ENCODE peak calls at places on chromosome 7, in ten cellular contexts. One of them, this sample, is unnamed.
A peak's percentile ranks its signal among the peaks of the same experiment; 100 is the strongest.

GRCh38 chr7:31487476-31487875 is 26.4 kb upstream of the ITPRID1 start:
- DNase-seq in fibroblast of pulmonary artery: no peak
- DNase-seq in CD8-positive, alpha-beta T cell: no peak
- DNase-seq in SJCRH30: no peak
- DNase-seq in SK-N-SH: no peak
- DNase-seq in HT-29: no peak
- DNase-seq in cardiac muscle cell: no peak
- DNase-seq in stimulated activated naive CD8-positive, alpha-beta T cell treated with anti-CD3 and anti-CD28 coated beads, Interleukin-15, amount 100 ng/mL, for 72 hours: no peak
- DNase-seq in Calu3: no peak
- DNase-seq in gastrocnemius medialis: no peak
- DNase-seq in this sample: no peak

GRCh38 chr7:51085034-51085692 is 231.4 kb downstream of the COBL start:
- DNase-seq in fibroblast of pulmonary artery: no peak
- DNase-seq in CD8-positive, alpha-beta T cell: no peak
- DNase-seq in SJCRH30: no peak
- DNase-seq in SK-N-SH: no peak
- DNase-seq in HT-29: no peak
- DNase-seq in cardiac muscle cell: no peak
- DNase-seq in stimulated activated naive CD8-positive, alpha-beta T cell treated with anti-CD3 and anti-CD28 coated beads, Interleukin-15, amount 100 ng/mL, for 72 hours: no peak
- DNase-seq in Calu3: no peak
- DNase-seq in gastrocnemius medialis: no peak
- DNase-seq in this sample: no peak

GRCh38 chr7:85153715-85154114 is 33.1 kb downstream of the SEMA3D start:
- DNase-seq in fibroblast of pulmonary artery: no peak
- DNase-seq in CD8-positive, alpha-beta T cell: no peak
- DNase-seq in SJCRH30: no peak
- DNase-seq in SK-N-SH: no peak
- DNase-seq in HT-29: no peak
- DNase-seq in cardiac muscle cell: no peak
- DNase-seq in stimulated activated naive CD8-positive, alpha-beta T cell treated with anti-CD3 and anti-CD28 coated beads, Interleukin-15, amount 100 ng/mL, for 72 hours: no peak
- DNase-seq in Calu3: no peak
- DNase-seq in gastrocnemius medialis: no peak
- DNase-seq in this sample: no peak

GRCh38 chr7:32093415-32094408 is 23.5 kb upstream of the PDE1C start:
- DNase-seq in fibroblast of pulmonary artery: peak; percentile 89
- DNase-seq in CD8-positive, alpha-beta T cell: no peak
- DNase-seq in SJCRH30: no peak
- DNase-seq in SK-N-SH: no peak
- DNase-seq in HT-29: no peak
- DNase-seq in cardiac muscle cell: peak; percentile 98
- DNase-seq in stimulated activated naive CD8-positive, alpha-beta T cell treated with anti-CD3 and anti-CD28 coated beads, Interleukin-15, amount 100 ng/mL, for 72 hours: no peak
- DNase-seq in Calu3: peak; percentile 54
- DNase-seq in gastrocnemius medialis: no peak
- DNase-seq in this sample: peak; percentile 28

GRCh38 chr7:148962515-148962822 is 65.8 kb downstream of the PDIA4 start:
- DNase-seq in fibroblast of pulmonary artery: no peak
- DNase-seq in CD8-positive, alpha-beta T cell: no peak
- DNase-seq in SJCRH30: no peak
- DNase-seq in SK-N-SH: no peak
- DNase-seq in HT-29: no peak
- DNase-seq in cardiac muscle cell: no peak
- DNase-seq in stimulated activated naive CD8-positive, alpha-beta T cell treated with anti-CD3 and anti-CD28 coated beads, Interleukin-15, amount 100 ng/mL, for 72 hours: no peak
- DNase-seq in Calu3: no peak
- DNase-seq in gastrocnemius medialis: no peak
- DNase-seq in this sample: no peak

GRCh38 chr7:112790651-112790973 is 419 bp upstream of the TMEM168 start:
- DNase-seq in fibroblast of pulmonary artery: no peak
- DNase-seq in CD8-positive, alpha-beta T cell: no peak
- DNase-seq in SJCRH30: no peak
- DNase-seq in SK-N-SH: no peak
- DNase-seq in HT-29: no peak
- DNase-seq in cardiac muscle cell: no peak
- DNase-seq in stimulated activated naive CD8-positive, alpha-beta T cell treated with anti-CD3 and anti-CD28 coated beads, Interleukin-15, amount 100 ng/mL, for 72 hours: no peak
- DNase-seq in Calu3: no peak
- DNase-seq in gastrocnemius medialis: no peak
- DNase-seq in this sample: no peak

GRCh38 chr7:48759431-48760080 is 164.8 kb upstream of the CDC14C start:
- DNase-seq in fibroblast of pulmonary artery: no peak
- DNase-seq in CD8-positive, alpha-beta T cell: no peak
- DNase-seq in SJCRH30: no peak
- DNase-seq in SK-N-SH: no peak
- DNase-seq in HT-29: no peak
- DNase-seq in cardiac muscle cell: no peak
- DNase-seq in stimulated activated naive CD8-positive, alpha-beta T cell treated with anti-CD3 and anti-CD28 coated beads, Interleukin-15, amount 100 ng/mL, for 72 hours: no peak
- DNase-seq in Calu3: no peak
- DNase-seq in gastrocnemius medialis: no peak
- DNase-seq in this sample: no peak

GRCh38 chr7:115230882-115231508 is 309.1 kb downstream of the MDFIC start:
- DNase-seq in fibroblast of pulmonary artery: peak; percentile 95
- DNase-seq in CD8-positive, alpha-beta T cell: no peak
- DNase-seq in SJCRH30: peak; percentile 26
- DNase-seq in SK-N-SH: no peak
- DNase-seq in HT-29: peak; percentile 98
- DNase-seq in cardiac muscle cell: peak; percentile 91
- DNase-seq in stimulated activated naive CD8-positive, alpha-beta T cell treated with anti-CD3 and anti-CD28 coated beads, Interleukin-15, amount 100 ng/mL, for 72 hours: peak; percentile 3
- DNase-seq in Calu3: peak; percentile 32
- DNase-seq in gastrocnemius medialis: no peak
- DNase-seq in this sample: no peak

GRCh38 chr7:134991469-134992339 is 5.4 kb downstream of the AGBL3 start:
- DNase-seq in fibroblast of pulmonary artery: peak; percentile 25
- DNase-seq in CD8-positive, alpha-beta T cell: no peak
- DNase-seq in SJCRH30: no peak
- DNase-seq in SK-N-SH: no peak
- DNase-seq in HT-29: peak; percentile 51
- DNase-seq in cardiac muscle cell: peak; percentile 27
- DNase-seq in stimulated activated naive CD8-positive, alpha-beta T cell treated with anti-CD3 and anti-CD28 coated beads, Interleukin-15, amount 100 ng/mL, for 72 hours: no peak
- DNase-seq in Calu3: peak; percentile 31
- DNase-seq in gastrocnemius medialis: no peak
- DNase-seq in this sample: no peak

GRCh38 chr7:49308787-49309186 is 384.4 kb downstream of the CDC14C start:
- DNase-seq in fibroblast of pulmonary artery: no peak
- DNase-seq in CD8-positive, alpha-beta T cell: no peak
- DNase-seq in SJCRH30: no peak
- DNase-seq in SK-N-SH: no peak
- DNase-seq in HT-29: no peak
- DNase-seq in cardiac muscle cell: no peak
- DNase-seq in stimulated activated naive CD8-positive, alpha-beta T cell treated with anti-CD3 and anti-CD28 coated beads, Interleukin-15, amount 100 ng/mL, for 72 hours: no peak
- DNase-seq in Calu3: no peak
- DNase-seq in gastrocnemius medialis: no peak
- DNase-seq in this sample: no peak

GRCh38 chr7:13731643-13732042 is 257.8 kb downstream of the ETV1 start:
- DNase-seq in fibroblast of pulmonary artery: no peak
- DNase-seq in CD8-positive, alpha-beta T cell: no peak
- DNase-seq in SJCRH30: no peak
- DNase-seq in SK-N-SH: no peak
- DNase-seq in HT-29: no peak
- DNase-seq in cardiac muscle cell: no peak
- DNase-seq in stimulated activated naive CD8-positive, alpha-beta T cell treated with anti-CD3 and anti-CD28 coated beads, Interleukin-15, amount 100 ng/mL, for 72 hours: no peak
- DNase-seq in Calu3: no peak
- DNase-seq in gastrocnemius medialis: no peak
- DNase-seq in this sample: no peak

GRCh38 chr7:94696981-94697670 is 41.2 kb upstream of the SGCE start:
- DNase-seq in fibroblast of pulmonary artery: peak; percentile 97
- DNase-seq in CD8-positive, alpha-beta T cell: no peak
- DNase-seq in SJCRH30: peak; percentile 80
- DNase-seq in SK-N-SH: no peak
- DNase-seq in HT-29: peak; percentile 63
- DNase-seq in cardiac muscle cell: peak; percentile 97
- DNase-seq in stimulated activated naive CD8-positive, alpha-beta T cell treated with anti-CD3 and anti-CD28 coated beads, Interleukin-15, amount 100 ng/mL, for 72 hours: no peak
- DNase-seq in Calu3: peak; percentile 48
- DNase-seq in gastrocnemius medialis: peak; percentile 39
- DNase-seq in this sample: no peak

GRCh38 chr7:15783971-15784693 is 97.6 kb upstream of the MEOX2 start:
- DNase-seq in fibroblast of pulmonary artery: no peak
- DNase-seq in CD8-positive, alpha-beta T cell: no peak
- DNase-seq in SJCRH30: no peak
- DNase-seq in SK-N-SH: no peak
- DNase-seq in HT-29: no peak
- DNase-seq in cardiac muscle cell: no peak
- DNase-seq in stimulated activated naive CD8-positive, alpha-beta T cell treated with anti-CD3 and anti-CD28 coated beads, Interleukin-15, amount 100 ng/mL, for 72 hours: no peak
- DNase-seq in Calu3: no peak
- DNase-seq in gastrocnemius medialis: no peak
- DNase-seq in this sample: no peak

GRCh38 chr7:7554647-7555575 is 11.8 kb upstream of the MIOS start:
- DNase-seq in fibroblast of pulmonary artery: no peak
- DNase-seq in CD8-positive, alpha-beta T cell: no peak
- DNase-seq in SJCRH30: peak; percentile 58
- DNase-seq in SK-N-SH: peak; percentile 53
- DNase-seq in HT-29: no peak
- DNase-seq in cardiac muscle cell: no peak
- DNase-seq in stimulated activated naive CD8-positive, alpha-beta T cell treated with anti-CD3 and anti-CD28 coated beads, Interleukin-15, amount 100 ng/mL, for 72 hours: no peak
- DNase-seq in Calu3: no peak
- DNase-seq in gastrocnemius medialis: peak; percentile 79
- DNase-seq in this sample: peak; percentile 65

GRCh38 chr7:85972504-85973141 is 671.1 kb upstream of the GRM3 start:
- DNase-seq in fibroblast of pulmonary artery: no peak
- DNase-seq in CD8-positive, alpha-beta T cell: no peak
- DNase-seq in SJCRH30: no peak
- DNase-seq in SK-N-SH: no peak
- DNase-seq in HT-29: no peak
- DNase-seq in cardiac muscle cell: no peak
- DNase-seq in stimulated activated naive CD8-positive, alpha-beta T cell treated with anti-CD3 and anti-CD28 coated beads, Interleukin-15, amount 100 ng/mL, for 72 hours: no peak
- DNase-seq in Calu3: no peak
- DNase-seq in gastrocnemius medialis: no peak
- DNase-seq in this sample: peak; percentile 49

GRCh38 chr7:77413861-77414424 is 2.2 kb downstream of the GSAP start:
- DNase-seq in fibroblast of pulmonary artery: no peak
- DNase-seq in CD8-positive, alpha-beta T cell: no peak
- DNase-seq in SJCRH30: no peak
- DNase-seq in SK-N-SH: no peak
- DNase-seq in HT-29: no peak
- DNase-seq in cardiac muscle cell: peak; percentile 44
- DNase-seq in stimulated activated naive CD8-positive, alpha-beta T cell treated with anti-CD3 and anti-CD28 coated beads, Interleukin-15, amount 100 ng/mL, for 72 hours: no peak
- DNase-seq in Calu3: no peak
- DNase-seq in gastrocnemius medialis: no peak
- DNase-seq in this sample: no peak

GRCh38 chr7:6512892-6513291 is 38.4 kb downstream of the GRID2IP start:
- DNase-seq in fibroblast of pulmonary artery: no peak
- DNase-seq in CD8-positive, alpha-beta T cell: no peak
- DNase-seq in SJCRH30: no peak
- DNase-seq in SK-N-SH: no peak
- DNase-seq in HT-29: no peak
- DNase-seq in cardiac muscle cell: no peak
- DNase-seq in stimulated activated naive CD8-positive, alpha-beta T cell treated with anti-CD3 and anti-CD28 coated beads, Interleukin-15, amount 100 ng/mL, for 72 hours: no peak
- DNase-seq in Calu3: no peak
- DNase-seq in gastrocnemius medialis: no peak
- DNase-seq in this sample: no peak

GRCh38 chr7:108294595-108294994 is 161.6 kb downstream of the NRCAM start:
- DNase-seq in fibroblast of pulmonary artery: peak; percentile 45
- DNase-seq in CD8-positive, alpha-beta T cell: no peak
- DNase-seq in SJCRH30: peak; percentile 28
- DNase-seq in SK-N-SH: no peak
- DNase-seq in HT-29: no peak
- DNase-seq in cardiac muscle cell: no peak
- DNase-seq in stimulated activated naive CD8-positive, alpha-beta T cell treated with anti-CD3 and anti-CD28 coated beads, Interleukin-15, amount 100 ng/mL, for 72 hours: no peak
- DNase-seq in Calu3: no peak
- DNase-seq in gastrocnemius medialis: no peak
- DNase-seq in this sample: no peak

GRCh38 chr7:1525409-1525808 is 5.1 kb upstream of the MAFK start:
- DNase-seq in fibroblast of pulmonary artery: no peak
- DNase-seq in CD8-positive, alpha-beta T cell: no peak
- DNase-seq in SJCRH30: no peak
- DNase-seq in SK-N-SH: no peak
- DNase-seq in HT-29: no peak
- DNase-seq in cardiac muscle cell: no peak
- DNase-seq in stimulated activated naive CD8-positive, alpha-beta T cell treated with anti-CD3 and anti-CD28 coated beads, Interleukin-15, amount 100 ng/mL, for 72 hours: no peak
- DNase-seq in Calu3: no peak
- DNase-seq in gastrocnemius medialis: no peak
- DNase-seq in this sample: no peak

GRCh38 chr7:2979276-2979675 is 64.4 kb downstream of the CARD11 start:
- DNase-seq in fibroblast of pulmonary artery: no peak
- DNase-seq in CD8-positive, alpha-beta T cell: no peak
- DNase-seq in SJCRH30: no peak
- DNase-seq in SK-N-SH: no peak
- DNase-seq in HT-29: no peak
- DNase-seq in cardiac muscle cell: no peak
- DNase-seq in stimulated activated naive CD8-positive, alpha-beta T cell treated with anti-CD3 and anti-CD28 coated beads, Interleukin-15, amount 100 ng/mL, for 72 hours: peak; percentile 41
- DNase-seq in Calu3: no peak
- DNase-seq in gastrocnemius medialis: no peak
- DNase-seq in this sample: no peak

GRCh38 chr7:45924283-45924682 is 3.2 kb upstream of the IGFBP3 start:
- DNase-seq in fibroblast of pulmonary artery: peak; percentile 71
- DNase-seq in CD8-positive, alpha-beta T cell: no peak
- DNase-seq in SJCRH30: peak; percentile 36
- DNase-seq in SK-N-SH: no peak
- DNase-seq in HT-29: peak; percentile 70
- DNase-seq in cardiac muscle cell: peak; percentile 70
- DNase-seq in stimulated activated naive CD8-positive, alpha-beta T cell treated with anti-CD3 and anti-CD28 coated beads, Interleukin-15, amount 100 ng/mL, for 72 hours: no peak
- DNase-seq in Calu3: peak; percentile 77
- DNase-seq in gastrocnemius medialis: no peak
- DNase-seq in this sample: no peak

GRCh38 chr7:72435913-72436480 is 23.9 kb upstream of the CALN1 start:
- DNase-seq in fibroblast of pulmonary artery: no peak
- DNase-seq in CD8-positive, alpha-beta T cell: no peak
- DNase-seq in SJCRH30: no peak
- DNase-seq in SK-N-SH: no peak
- DNase-seq in HT-29: no peak
- DNase-seq in cardiac muscle cell: no peak
- DNase-seq in stimulated activated naive CD8-positive, alpha-beta T cell treated with anti-CD3 and anti-CD28 coated beads, Interleukin-15, amount 100 ng/mL, for 72 hours: no peak
- DNase-seq in Calu3: no peak
- DNase-seq in gastrocnemius medialis: no peak
- DNase-seq in this sample: no peak

GRCh38 chr7:5694221-5694754 is 87.2 kb downstream of the RNF216 start:
- DNase-seq in fibroblast of pulmonary artery: peak; percentile 84
- DNase-seq in CD8-positive, alpha-beta T cell: no peak
- DNase-seq in SJCRH30: no peak
- DNase-seq in SK-N-SH: no peak
- DNase-seq in HT-29: no peak
- DNase-seq in cardiac muscle cell: peak; percentile 81
- DNase-seq in stimulated activated naive CD8-positive, alpha-beta T cell treated with anti-CD3 and anti-CD28 coated beads, Interleukin-15, amount 100 ng/mL, for 72 hours: no peak
- DNase-seq in Calu3: no peak
- DNase-seq in gastrocnemius medialis: peak; percentile 23
- DNase-seq in this sample: no peak

GRCh38 chr7:20651960-20652544 is 36.6 kb downstream of the ABCB5 start:
- DNase-seq in fibroblast of pulmonary artery: peak; percentile 53
- DNase-seq in CD8-positive, alpha-beta T cell: no peak
- DNase-seq in SJCRH30: peak; percentile 11
- DNase-seq in SK-N-SH: peak; percentile 27
- DNase-seq in HT-29: peak; percentile 8
- DNase-seq in cardiac muscle cell: peak; percentile 55
- DNase-seq in stimulated activated naive CD8-positive, alpha-beta T cell treated with anti-CD3 and anti-CD28 coated beads, Interleukin-15, amount 100 ng/mL, for 72 hours: no peak
- DNase-seq in Calu3: peak; percentile 23
- DNase-seq in gastrocnemius medialis: no peak
- DNase-seq in this sample: no peak

GRCh38 chr7:123624527-123625183 is 23.0 kb downstream of the ASB15 start:
- DNase-seq in fibroblast of pulmonary artery: peak; percentile 29
- DNase-seq in CD8-positive, alpha-beta T cell: peak; percentile 28
- DNase-seq in SJCRH30: no peak
- DNase-seq in SK-N-SH: peak; percentile 35
- DNase-seq in HT-29: peak; percentile 89
- DNase-seq in cardiac muscle cell: peak; percentile 19
- DNase-seq in stimulated activated naive CD8-positive, alpha-beta T cell treated with anti-CD3 and anti-CD28 coated beads, Interleukin-15, amount 100 ng/mL, for 72 hours: peak; percentile 46
- DNase-seq in Calu3: peak; percentile 56
- DNase-seq in gastrocnemius medialis: peak; percentile 49
- DNase-seq in this sample: peak; percentile 63

GRCh38 chr7:1705856-1706255 is 35.8 kb downstream of the ELFN1 start:
- DNase-seq in fibroblast of pulmonary artery: no peak
- DNase-seq in CD8-positive, alpha-beta T cell: no peak
- DNase-seq in SJCRH30: no peak
- DNase-seq in SK-N-SH: peak; percentile 32
- DNase-seq in HT-29: no peak
- DNase-seq in cardiac muscle cell: no peak
- DNase-seq in stimulated activated naive CD8-positive, alpha-beta T cell treated with anti-CD3 and anti-CD28 coated beads, Interleukin-15, amount 100 ng/mL, for 72 hours: no peak
- DNase-seq in Calu3: no peak
- DNase-seq in gastrocnemius medialis: no peak
- DNase-seq in this sample: no peak

GRCh38 chr7:46886669-46887374 is 695.1 kb downstream of the TNS3 start:
- DNase-seq in fibroblast of pulmonary artery: no peak
- DNase-seq in CD8-positive, alpha-beta T cell: no peak
- DNase-seq in SJCRH30: no peak
- DNase-seq in SK-N-SH: no peak
- DNase-seq in HT-29: no peak
- DNase-seq in cardiac muscle cell: no peak
- DNase-seq in stimulated activated naive CD8-positive, alpha-beta T cell treated with anti-CD3 and anti-CD28 coated beads, Interleukin-15, amount 100 ng/mL, for 72 hours: no peak
- DNase-seq in Calu3: no peak
- DNase-seq in gastrocnemius medialis: no peak
- DNase-seq in this sample: no peak

GRCh38 chr7:51009716-51010496 is 227.2 kb upstream of the GRB10 start:
- DNase-seq in fibroblast of pulmonary artery: peak; percentile 23
- DNase-seq in CD8-positive, alpha-beta T cell: no peak
- DNase-seq in SJCRH30: no peak
- DNase-seq in SK-N-SH: no peak
- DNase-seq in HT-29: no peak
- DNase-seq in cardiac muscle cell: peak; percentile 61
- DNase-seq in stimulated activated naive CD8-positive, alpha-beta T cell treated with anti-CD3 and anti-CD28 coated beads, Interleukin-15, amount 100 ng/mL, for 72 hours: no peak
- DNase-seq in Calu3: no peak
- DNase-seq in gastrocnemius medialis: no peak
- DNase-seq in this sample: no peak